ENCODE peak calls at places on chromosomes 16 and 17, in nine cellular contexts. One of them, this sample, is unnamed.
A peak's percentile ranks its signal among the peaks of the same experiment; 100 is the strongest.

GRCh38 chr16:75413951-75414350 is 19.4 kb downstream of the CFDP1 start:
- DNase-seq in fibroblast of the aortic adventitia: no peak
- DNase-seq in lower lobe of right lung: no peak
- DNase-seq in choroid plexus epithelial cell: no peak
- DNase-seq in left ventricle myocardium inferior: no peak
- DNase-seq in prostate gland: no peak
- DNase-seq in left lung: no peak
- DNase-seq in fibroblast of lung: no peak
- DNase-seq in adrenal gland: no peak
- DNase-seq in this sample: no peak

GRCh38 chr17:41784207-41784744 is 2.2 kb downstream of the JUP start:
- DNase-seq in fibroblast of the aortic adventitia: peak; percentile 32
- DNase-seq in lower lobe of right lung: no peak
- DNase-seq in choroid plexus epithelial cell: peak; percentile 74
- DNase-seq in left ventricle myocardium inferior: peak; percentile 67
- DNase-seq in prostate gland: peak; percentile 53
- DNase-seq in left lung: no peak
- DNase-seq in fibroblast of lung: peak; percentile 84
- DNase-seq in adrenal gland: no peak
- DNase-seq in this sample: no peak

GRCh38 chr17:70521821-70522256 is 352.5 kb downstream of the KCNJ2 start:
- DNase-seq in fibroblast of the aortic adventitia: peak; percentile 6
- DNase-seq in lower lobe of right lung: no peak
- DNase-seq in choroid plexus epithelial cell: peak; percentile 79
- DNase-seq in left ventricle myocardium inferior: peak; percentile 61
- DNase-seq in prostate gland: peak; percentile 6
- DNase-seq in left lung: no peak
- DNase-seq in fibroblast of lung: peak; percentile 60
- DNase-seq in adrenal gland: peak; percentile 46
- DNase-seq in this sample: no peak

GRCh38 chr17:19364699-19365498 is 2.4 kb upstream of the B9D1 start:
- DNase-seq in fibroblast of the aortic adventitia: no peak
- DNase-seq in lower lobe of right lung: no peak
- DNase-seq in choroid plexus epithelial cell: no peak
- DNase-seq in left ventricle myocardium inferior: no peak
- DNase-seq in prostate gland: no peak
- DNase-seq in left lung: no peak
- DNase-seq in fibroblast of lung: peak; percentile 57
- DNase-seq in adrenal gland: no peak
- DNase-seq in this sample: no peak

GRCh38 chr17:3039748-3040147 is 23.7 kb downstream of the OR1D5 start:
- DNase-seq in fibroblast of the aortic adventitia: no peak
- DNase-seq in lower lobe of right lung: no peak
- DNase-seq in choroid plexus epithelial cell: no peak
- DNase-seq in left ventricle myocardium inferior: no peak
- DNase-seq in prostate gland: no peak
- DNase-seq in left lung: no peak
- DNase-seq in fibroblast of lung: no peak
- DNase-seq in adrenal gland: no peak
- DNase-seq in this sample: no peak

GRCh38 chr17:29292071-29292991 is 1.6 kb downstream of the NUFIP2 start:
- DNase-seq in fibroblast of the aortic adventitia: peak; percentile 63
- DNase-seq in lower lobe of right lung: peak; percentile 81
- DNase-seq in choroid plexus epithelial cell: peak; percentile 72
- DNase-seq in left ventricle myocardium inferior: peak; percentile 67
- DNase-seq in prostate gland: peak; percentile 66
- DNase-seq in left lung: peak; percentile 87
- DNase-seq in fibroblast of lung: peak; percentile 38
- DNase-seq in adrenal gland: peak; percentile 76
- DNase-seq in this sample: no peak

GRCh38 chr17:39276113-39276512 is 50.4 kb upstream of the STAC2 start:
- DNase-seq in fibroblast of the aortic adventitia: no peak
- DNase-seq in lower lobe of right lung: no peak
- DNase-seq in choroid plexus epithelial cell: no peak
- DNase-seq in left ventricle myocardium inferior: no peak
- DNase-seq in prostate gland: no peak
- DNase-seq in left lung: no peak
- DNase-seq in fibroblast of lung: no peak
- DNase-seq in adrenal gland: no peak
- DNase-seq in this sample: no peak

GRCh38 chr17:40371261-40371929 is 6.9 kb upstream of the GJD3 start:
- DNase-seq in fibroblast of the aortic adventitia: no peak
- DNase-seq in lower lobe of right lung: no peak
- DNase-seq in choroid plexus epithelial cell: no peak
- DNase-seq in left ventricle myocardium inferior: no peak
- DNase-seq in prostate gland: no peak
- DNase-seq in left lung: no peak
- DNase-seq in fibroblast of lung: no peak
- DNase-seq in adrenal gland: no peak
- DNase-seq in this sample: no peak

GRCh38 chr17:75764711-75765421 is at the start of gene GALK1:
- DNase-seq in fibroblast of the aortic adventitia: peak; percentile 55
- DNase-seq in lower lobe of right lung: peak; percentile 88
- DNase-seq in choroid plexus epithelial cell: peak; percentile 76
- DNase-seq in left ventricle myocardium inferior: peak; percentile 81
- DNase-seq in prostate gland: peak; percentile 59
- DNase-seq in left lung: peak; percentile 95
- DNase-seq in fibroblast of lung: peak; percentile 64
- DNase-seq in adrenal gland: peak; percentile 76
- DNase-seq in this sample: no peak
- TF ChIP-seq CTCF in fibroblast of the aortic adventitia: peak; percentile 64
- TF ChIP-seq CTCF in lower lobe of right lung: peak; percentile 64
- TF ChIP-seq CTCF in choroid plexus epithelial cell: peak; percentile 72
- TF ChIP-seq CTCF in left ventricle myocardium inferior: peak; percentile 69
- TF ChIP-seq CTCF in prostate gland: peak; percentile 67
- TF ChIP-seq CTCF in left lung: peak; percentile 33
- TF ChIP-seq CTCF in fibroblast of lung: no peak
- TF ChIP-seq CTCF in adrenal gland: no peak
- TF ChIP-seq CTCF in this sample: peak; percentile 61

GRCh38 chr17:81715107-81715871 is 3.2 kb downstream of the SLC25A10 start:
- DNase-seq in fibroblast of the aortic adventitia: no peak
- DNase-seq in lower lobe of right lung: no peak
- DNase-seq in choroid plexus epithelial cell: no peak
- DNase-seq in left ventricle myocardium inferior: no peak
- DNase-seq in prostate gland: no peak
- DNase-seq in left lung: no peak
- DNase-seq in fibroblast of lung: no peak
- DNase-seq in adrenal gland: peak; percentile 40
- DNase-seq in this sample: no peak

GRCh38 chr17:81715872-81716673 is 4.0 kb downstream of the SLC25A10 start:
- DNase-seq in fibroblast of the aortic adventitia: no peak
- DNase-seq in lower lobe of right lung: peak; percentile 37
- DNase-seq in choroid plexus epithelial cell: no peak
- DNase-seq in left ventricle myocardium inferior: no peak
- DNase-seq in prostate gland: no peak
- DNase-seq in left lung: no peak
- DNase-seq in fibroblast of lung: no peak
- DNase-seq in adrenal gland: peak; percentile 58
- DNase-seq in this sample: no peak

GRCh38 chr17:81713004-81713555 is 996 bp downstream of the SLC25A10 start:
- DNase-seq in fibroblast of the aortic adventitia: no peak
- DNase-seq in lower lobe of right lung: no peak
- DNase-seq in choroid plexus epithelial cell: no peak
- DNase-seq in left ventricle myocardium inferior: no peak
- DNase-seq in prostate gland: no peak
- DNase-seq in left lung: no peak
- DNase-seq in fibroblast of lung: no peak
- DNase-seq in adrenal gland: no peak
- DNase-seq in this sample: no peak

GRCh38 chr17:81713556-81714411 is 1.7 kb downstream of the SLC25A10 start:
- DNase-seq in fibroblast of the aortic adventitia: no peak
- DNase-seq in lower lobe of right lung: no peak
- DNase-seq in choroid plexus epithelial cell: no peak
- DNase-seq in left ventricle myocardium inferior: no peak
- DNase-seq in prostate gland: no peak
- DNase-seq in left lung: no peak
- DNase-seq in fibroblast of lung: no peak
- DNase-seq in adrenal gland: no peak
- DNase-seq in this sample: no peak

GRCh38 chr17:81714412-81715106 is 2.5 kb downstream of the SLC25A10 start:
- DNase-seq in fibroblast of the aortic adventitia: no peak
- DNase-seq in lower lobe of right lung: no peak
- DNase-seq in choroid plexus epithelial cell: no peak
- DNase-seq in left ventricle myocardium inferior: no peak
- DNase-seq in prostate gland: no peak
- DNase-seq in left lung: no peak
- DNase-seq in fibroblast of lung: no peak
- DNase-seq in adrenal gland: no peak
- DNase-seq in this sample: no peak
- H3K4me3 ChIP-seq in fibroblast of the aortic adventitia: no peak overlapping the region
- H3K4me3 ChIP-seq in lower lobe of right lung: no peak overlapping the region
- H3K4me3 ChIP-seq in choroid plexus epithelial cell: no peak overlapping the region
- H3K4me3 ChIP-seq in left ventricle myocardium inferior: no peak overlapping the region
- H3K4me3 ChIP-seq in prostate gland: no peak overlapping the region
- H3K4me3 ChIP-seq in left lung: no peak overlapping the region
- H3K4me3 ChIP-seq in fibroblast of lung: no peak overlapping the region
- H3K4me3 ChIP-seq in adrenal gland: no peak overlapping the region
- H3K4me3 ChIP-seq in this sample: peak overlapping the region; percentile 72

GRCh38 chr16:9159839-9160550 is 68.6 kb downstream of the HAPSTR1 start:
- DNase-seq in fibroblast of the aortic adventitia: peak; percentile 69
- DNase-seq in lower lobe of right lung: peak; percentile 59
- DNase-seq in choroid plexus epithelial cell: peak; percentile 79
- DNase-seq in left ventricle myocardium inferior: peak; percentile 33
- DNase-seq in prostate gland: peak; percentile 44
- DNase-seq in left lung: peak; percentile 81
- DNase-seq in fibroblast of lung: peak; percentile 49
- DNase-seq in adrenal gland: peak; percentile 71
- DNase-seq in this sample: no peak
- TF ChIP-seq CTCF in fibroblast of the aortic adventitia: peak; percentile 92
- TF ChIP-seq CTCF in lower lobe of right lung: peak; percentile 69
- TF ChIP-seq CTCF in choroid plexus epithelial cell: peak; percentile 94
- TF ChIP-seq CTCF in left ventricle myocardium inferior: peak; percentile 73
- TF ChIP-seq CTCF in prostate gland: peak; percentile 57
- TF ChIP-seq CTCF in left lung: peak; percentile 60
- TF ChIP-seq CTCF in fibroblast of lung: peak; percentile 59
- TF ChIP-seq CTCF in adrenal gland: peak; percentile 69
- TF ChIP-seq CTCF in this sample: peak; percentile 93

GRCh38 chr17:36553459-36553858 is 8.7 kb downstream of the GGNBP2 start:
- DNase-seq in fibroblast of the aortic adventitia: no peak
- DNase-seq in lower lobe of right lung: no peak
- DNase-seq in choroid plexus epithelial cell: no peak
- DNase-seq in left ventricle myocardium inferior: no peak
- DNase-seq in prostate gland: no peak
- DNase-seq in left lung: no peak
- DNase-seq in fibroblast of lung: no peak
- DNase-seq in adrenal gland: no peak
- DNase-seq in this sample: no peak
- H3K4me3 ChIP-seq in fibroblast of the aortic adventitia: no peak overlapping the region
- H3K4me3 ChIP-seq in lower lobe of right lung: no peak overlapping the region
- H3K4me3 ChIP-seq in choroid plexus epithelial cell: no peak overlapping the region
- H3K4me3 ChIP-seq in left ventricle myocardium inferior: no peak overlapping the region
- H3K4me3 ChIP-seq in prostate gland: no peak overlapping the region
- H3K4me3 ChIP-seq in left lung: no peak overlapping the region
- H3K4me3 ChIP-seq in fibroblast of lung: no peak overlapping the region
- H3K4me3 ChIP-seq in adrenal gland: no peak overlapping the region
- H3K4me3 ChIP-seq in this sample: no peak overlapping the region

DNA sequence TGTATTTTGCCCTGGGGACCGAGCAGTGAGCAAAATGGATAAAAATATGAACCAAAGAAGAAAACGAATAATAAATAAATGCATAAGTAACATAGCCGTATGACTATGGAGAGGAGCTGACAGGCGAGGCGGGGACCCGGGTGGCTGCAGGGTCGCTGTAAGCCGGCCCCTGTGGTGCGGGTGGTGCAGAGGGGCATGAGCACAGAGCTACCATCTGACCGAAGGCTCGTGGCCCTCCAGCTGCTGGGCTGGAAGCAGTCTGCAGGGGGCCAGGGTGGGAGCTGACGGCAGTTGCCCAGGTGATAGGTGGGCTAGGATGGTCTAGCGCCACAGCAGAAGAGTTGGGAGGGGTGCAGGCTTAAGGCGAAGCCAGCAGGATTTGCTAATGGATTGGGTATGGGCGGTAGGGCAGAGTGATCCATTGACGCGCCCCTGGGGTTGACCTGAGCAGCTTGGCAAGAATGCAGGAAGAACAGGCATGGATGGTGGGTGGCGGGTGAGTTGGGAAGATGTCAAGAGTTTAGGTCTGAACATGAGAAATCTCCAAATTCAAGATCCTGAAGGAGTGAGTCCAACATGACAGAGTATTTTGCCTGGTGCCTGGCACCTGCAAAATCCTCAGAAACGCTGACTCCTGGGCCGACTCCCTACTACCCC is 228.0 kb downstream of the FOXL1 start:
- DNase-seq in fibroblast of the aortic adventitia: no peak
- DNase-seq in lower lobe of right lung: no peak
- DNase-seq in choroid plexus epithelial cell: no peak
- DNase-seq in left ventricle myocardium inferior: no peak
- DNase-seq in prostate gland: no peak
- DNase-seq in left lung: no peak
- DNase-seq in fibroblast of lung: no peak
- DNase-seq in adrenal gland: no peak
- DNase-seq in this sample: no peak
- TF ChIP-seq CTCF in fibroblast of the aortic adventitia: no peak
- TF ChIP-seq CTCF in lower lobe of right lung: no peak
- TF ChIP-seq CTCF in choroid plexus epithelial cell: no peak
- TF ChIP-seq CTCF in left ventricle myocardium inferior: no peak
- TF ChIP-seq CTCF in prostate gland: no peak
- TF ChIP-seq CTCF in left lung: no peak
- TF ChIP-seq CTCF in fibroblast of lung: no peak
- TF ChIP-seq CTCF in adrenal gland: no peak
- TF ChIP-seq CTCF in this sample: no peak

DNA sequence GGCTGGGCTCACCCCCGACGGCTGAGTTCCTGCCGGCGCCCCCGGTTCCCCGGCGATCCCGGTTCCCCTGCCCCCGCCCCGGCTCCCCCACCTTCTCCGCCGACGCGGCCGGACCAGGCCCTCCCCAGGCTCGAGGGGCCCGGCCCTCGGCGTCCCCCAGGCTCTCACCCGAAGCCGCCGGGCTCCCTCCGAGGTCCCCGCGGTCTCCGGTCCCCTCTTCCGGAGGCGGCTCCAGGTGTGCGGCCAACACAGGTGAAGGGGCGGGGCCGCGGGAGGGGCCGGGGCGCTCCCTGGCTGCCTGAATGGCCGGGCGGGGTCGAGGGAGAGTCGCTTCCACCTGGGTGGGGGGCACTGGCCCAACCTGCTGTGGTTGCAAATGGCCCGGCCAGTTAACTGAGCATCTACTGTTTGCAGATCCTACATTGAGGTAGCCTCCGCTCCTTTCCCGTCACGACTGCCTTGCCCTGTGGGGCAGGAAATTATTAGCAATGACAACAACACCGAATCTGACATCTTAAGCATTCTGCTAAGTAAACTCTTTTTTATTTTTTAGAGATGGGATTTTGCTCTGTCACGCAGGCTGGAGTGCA is at the start of gene BICDL2:
- DNase-seq in fibroblast of the aortic adventitia: no peak
- DNase-seq in lower lobe of right lung: peak; percentile 78
- DNase-seq in choroid plexus epithelial cell: no peak
- DNase-seq in left ventricle myocardium inferior: no peak
- DNase-seq in prostate gland: no peak
- DNase-seq in left lung: peak; percentile 88
- DNase-seq in fibroblast of lung: no peak
- DNase-seq in adrenal gland: no peak
- DNase-seq in this sample: no peak
- H3K4me3 ChIP-seq in fibroblast of the aortic adventitia: no peak within 1 kb of the TSS
- H3K4me3 ChIP-seq in lower lobe of right lung: peak within 1 kb of the TSS; percentile 48
- H3K4me3 ChIP-seq in choroid plexus epithelial cell: no peak within 1 kb of the TSS
- H3K4me3 ChIP-seq in left ventricle myocardium inferior: peak within 1 kb of the TSS; percentile 32
- H3K4me3 ChIP-seq in prostate gland: peak within 1 kb of the TSS; percentile 47
- H3K4me3 ChIP-seq in left lung: peak within 1 kb of the TSS; percentile 40
- H3K4me3 ChIP-seq in fibroblast of lung: no peak within 1 kb of the TSS
- H3K4me3 ChIP-seq in adrenal gland: no peak within 1 kb of the TSS
- H3K4me3 ChIP-seq in this sample: peak within 1 kb of the TSS; percentile 13

GRCh38 chr17:42878123-42878880 is 22.3 kb upstream of the G6PC1 start:
- DNase-seq in fibroblast of the aortic adventitia: no peak
- DNase-seq in lower lobe of right lung: no peak
- DNase-seq in choroid plexus epithelial cell: peak; percentile 21
- DNase-seq in left ventricle myocardium inferior: no peak
- DNase-seq in prostate gland: no peak
- DNase-seq in left lung: no peak
- DNase-seq in fibroblast of lung: no peak
- DNase-seq in adrenal gland: no peak
- DNase-seq in this sample: no peak
- TF ChIP-seq CTCF in fibroblast of the aortic adventitia: no peak
- TF ChIP-seq CTCF in lower lobe of right lung: no peak
- TF ChIP-seq CTCF in choroid plexus epithelial cell: no peak
- TF ChIP-seq CTCF in left ventricle myocardium inferior: no peak
- TF ChIP-seq CTCF in prostate gland: no peak
- TF ChIP-seq CTCF in left lung: no peak
- TF ChIP-seq CTCF in fibroblast of lung: no peak
- TF ChIP-seq CTCF in adrenal gland: no peak
- TF ChIP-seq CTCF in this sample: peak; percentile 17